ENCODE peak calls at places on chromosome 3, in ten cellular contexts. E is heart left ventricle, O is right lobe of liver, R is transverse colon, V is A549, X is stomach, F is suprapubic skin, L is GM12878, H is spleen, D is uterus. J is an unnamed sample.

GRCh38 chr3:138066383-138066782 is 49.0 kb downstream of the DZIP1L start:
- DNase-seq in E (no peak), O (no peak), R (no peak), V (no peak), X (no peak), F (no peak), L (no peak), H (no peak), D (no peak), J (no peak)

GRCh38 chr3:116630494-116630893 is 79.1 kb upstream of the TUSC7 start:
- DNase-seq in E (no peak), O (no peak), R (no peak), V (no peak), X (no peak), F (no peak), L (no peak), H (no peak), D (no peak), J (no peak)

GRCh38 chr3:87333393-87333892 is 57.1 kb upstream of the POU1F1 start:
- DNase-seq in E (no peak), O (no peak), R (no peak), V (peak; percentile 98), X (no peak), F (no peak), L (no peak), H (no peak), D (no peak), J (no peak)

GRCh38 chr3:155572085-155572484 is 172.8 kb downstream of the PLCH1 start:
- DNase-seq in E (no peak), O (no peak), R (no peak), V (peak; percentile 17), X (no peak), F (no peak), L (no peak), H (no peak), D (no peak), J (no peak)

GRCh38 chr3:159271799-159272512 is 470.1 kb downstream of the MFSD1 start:
- DNase-seq in E (no peak), O (no peak), R (no peak), V (no peak), X (no peak), F (no peak), L (no peak), H (no peak), D (no peak), J (no peak)

GRCh38 chr3:66416556-66417304 is 84.1 kb downstream of the LRIG1 start:
- DNase-seq in E (no peak), O (no peak), R (no peak), V (no peak), X (no peak), F (no peak), L (no peak), H (no peak), D (no peak), J (no peak)

GRCh38 chr3:152127058-152127457 is 141.7 kb upstream of the MBNL1 start:
- DNase-seq in E (no peak), O (no peak), R (no peak), V (no peak), X (no peak), F (no peak), L (peak; percentile 85), H (no peak), D (no peak), J (no peak)

GRCh38 chr3:60304103-60304502 is 947.1 kb downstream of the FHIT start:
- DNase-seq in E (no peak), O (no peak), R (no peak), V (no peak), X (no peak), F (no peak), L (no peak), H (no peak), D (no peak), J (no peak)

GRCh38 chr3:129019266-129019665 is 18.2 kb downstream of the EFCC1 start:
- DNase-seq in E (no peak), O (no peak), R (no peak), V (no peak), X (no peak), F (no peak), L (no peak), H (no peak), D (no peak), J (no peak)

GRCh38 chr3:68334547-68334946 is 597.8 kb downstream of the TAFA4 start:
- DNase-seq in E (no peak), O (no peak), R (no peak), V (no peak), X (no peak), F (no peak), L (no peak), H (no peak), D (no peak), J (no peak)

GRCh38 chr3:153357436-153357835 is 195.4 kb downstream of the RAP2B start:
- DNase-seq in E (no peak), O (no peak), R (no peak), V (no peak), X (no peak), F (no peak), L (no peak), H (no peak), D (no peak), J (no peak)

GRCh38 chr3:14923476-14923875 is 23.9 kb upstream of the NR2C2 start:
- DNase-seq in E (no peak), O (no peak), R (no peak), V (no peak), X (no peak), F (peak; percentile 51), L (no peak), H (no peak), D (no peak), J (no peak)

GRCh38 chr3:14922863-14923262 is 24.5 kb upstream of the NR2C2 start:
- DNase-seq in E (no peak), O (no peak), R (no peak), V (no peak), X (no peak), F (peak; percentile 42), L (no peak), H (peak; percentile 68), D (no peak), J (no peak)

GRCh38 chr3:14926592-14926991 is 20.8 kb upstream of the NR2C2 start:
- DNase-seq in E (no peak), O (no peak), R (no peak), V (no peak), X (no peak), F (no peak), L (no peak), H (no peak), D (no peak), J (no peak)

GRCh38 chr3:14927308-14927707 is 20.1 kb upstream of the NR2C2 start:
- DNase-seq in E (no peak), O (no peak), R (no peak), V (no peak), X (no peak), F (no peak), L (no peak), H (no peak), D (no peak), J (no peak)

GRCh38 chr3:14925729-14926591 is 21.4 kb upstream of the NR2C2 start:
- DNase-seq in E (no peak), O (no peak), R (peak; percentile 31), V (peak; percentile 72), X (no peak), F (peak; percentile 40), L (no peak), H (no peak), D (no peak), J (no peak)
- TF ChIP-seq CTCF in E (peak; percentile 66), O (peak; percentile 83), R (peak; percentile 67), V (peak; percentile 94), X (peak; percentile 67), F (peak; percentile 7), L (peak; percentile 76), H (peak; percentile 60), D (peak; percentile 59), J (peak; percentile 44)

GRCh38 chr3:47517937-47518336 is 4.4 kb upstream of the ELP6 start:
- DNase-seq in E (no peak), O (no peak), R (no peak), V (no peak), X (no peak), F (no peak), L (no peak), H (no peak), D (no peak), J (no peak)

GRCh38 chr3:47512416-47513124 is 942 bp downstream of the ELP6 start:
- DNase-seq in E (no peak), O (no peak), R (peak; percentile 23), V (no peak), X (no peak), F (peak; percentile 74), L (no peak), H (peak; percentile 87), D (peak; percentile 34), J (peak; percentile 27)

GRCh38 chr3:47515100-47515499 is 1.6 kb upstream of the ELP6 start:
- DNase-seq in E (no peak), O (no peak), R (no peak), V (no peak), X (no peak), F (no peak), L (no peak), H (no peak), D (no peak), J (no peak)

GRCh38 chr3:47515864-47516319 is 2.4 kb upstream of the ELP6 start:
- DNase-seq in E (no peak), O (no peak), R (no peak), V (no peak), X (no peak), F (no peak), L (no peak), H (no peak), D (no peak), J (no peak)

GRCh38 chr3:47513125-47513929 is at the start of gene ELP6:
- DNase-seq in E (peak; percentile 98), O (peak; percentile 98), R (peak; percentile 97), V (peak; percentile 94), X (peak; percentile 97), F (peak; percentile 98), L (peak; percentile 88), H (peak; percentile 98), D (peak; percentile 96), J (peak; percentile 97)
- TF ChIP-seq POLR2A in E (no peak), O (peak; percentile 52), R (peak; percentile 79), V (peak; percentile 56), X (no peak), F (peak; percentile 5), L (peak; percentile 94), H (no peak), D (peak; percentile 69), J (peak; percentile 59)

GRCh38 chr3:42745291-42745745 is 27.7 kb downstream of the CCDC13 start:
- DNase-seq in E (no peak), O (no peak), R (no peak), V (no peak), X (no peak), F (no peak), L (no peak), H (no peak), D (no peak), J (no peak)
- H3K27ac ChIP-seq in E (peak overlapping the region; percentile 94), O (no peak overlapping the region), R (peak overlapping the region; percentile 78), V (no peak overlapping the region), X (peak overlapping the region; percentile 80), F (peak overlapping the region; percentile 66), L (no peak overlapping the region), H (no peak overlapping the region), D (peak overlapping the region; percentile 70), J (no peak overlapping the region)

DNA sequence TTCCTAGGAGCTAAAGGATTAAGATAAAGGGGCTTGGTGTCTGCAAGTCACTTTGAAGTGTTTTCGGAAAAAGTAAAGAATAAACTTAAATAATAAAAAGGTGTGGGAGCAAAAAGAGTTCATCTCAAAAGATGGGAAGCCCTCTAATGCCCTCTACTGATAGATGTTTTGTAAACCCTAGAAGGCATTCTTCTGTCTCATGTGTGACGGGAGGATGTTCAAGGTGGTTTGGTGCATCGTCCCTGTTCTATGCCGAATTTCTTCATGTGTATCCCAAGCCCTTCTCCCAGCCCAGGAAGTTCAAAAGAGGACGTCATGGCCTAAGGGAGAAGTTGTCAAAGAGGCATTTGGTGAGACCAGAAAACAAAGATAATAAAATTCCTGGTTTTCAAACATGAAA is 37.2 kb downstream of the CCK start:
- DNase-seq in E (no peak), O (no peak), R (no peak), V (peak; percentile 21), X (no peak), F (no peak), L (no peak), H (no peak), D (no peak), J (no peak)
- TF ChIP-seq CTCF in E (no peak), O (no peak), R (no peak), V (peak; percentile 38), X (no peak), F (no peak), L (peak; percentile 51), H (no peak), D (no peak), J (no peak)